ENCODE peak calls at places on chromosome 2, in ten cellular contexts. O is HCT116, I is cardiac fibroblast, R is right lobe of liver, W is A549, A is dorsolateral prefrontal cortex, H is A673, C is GM12864, N is brain microvascular endothelial cell, U is transverse colon. V is an unnamed sample.

GRCh38 chr2:149387411-149387810 is 57.0 kb downstream of the LYPD6 start:
- DNase-seq in O (no peak), I (no peak), R (no peak), W (no peak), A (no peak), H (no peak), C (no peak), N (no peak), U (no peak), V (no peak)

GRCh38 chr2:223100061-223100511 is 48.1 kb downstream of the KCNE4 start:
- DNase-seq in O (no peak), I (peak), R (no peak), W (no peak), A (no peak), H (no peak), C (no peak), N (peak), U (peak), V (no peak)

GRCh38 chr2:121810959-121811853 is 55.8 kb downstream of the TSN start:
- DNase-seq in O (peak), I (peak), R (no peak), W (peak), A (peak), H (peak), C (peak), N (peak), U (peak), V (peak)

GRCh38 chr2:10873790-10874437 is 37.8 kb upstream of the KCNF1 start:
- DNase-seq in O (no peak), I (no peak), R (no peak), W (no peak), A (no peak), H (peak), C (no peak), N (no peak), U (no peak), V (no peak)

GRCh38 chr2:221641181-221641871 is 69.2 kb upstream of the EPHA4 start:
- DNase-seq in O (no peak), I (no peak), R (no peak), W (no peak), A (no peak), H (peak), C (no peak), N (peak), U (no peak), V (no peak)

GRCh38 chr2:172260379-172260778 is 157.7 kb upstream of the DLX2 start:
- DNase-seq in O (no peak), I (no peak), R (no peak), W (no peak), A (no peak), H (no peak), C (no peak), N (no peak), U (no peak), V (no peak)

GRCh38 chr2:11698009-11698922 is 28.3 kb upstream of the NTSR2 start:
- DNase-seq in O (no peak), I (peak), R (no peak), W (no peak), A (no peak), H (no peak), C (no peak), N (peak), U (peak), V (peak)

GRCh38 chr2:177169810-177170514 is 42.6 kb upstream of the HNRNPA3 start:
- DNase-seq in O (no peak), I (no peak), R (no peak), W (no peak), A (no peak), H (no peak), C (peak), N (no peak), U (no peak), V (no peak)

GRCh38 chr2:44936275-44936674 is 5.2 kb upstream of the SIX3 start:
- DNase-seq in O (no peak), I (no peak), R (no peak), W (no peak), A (no peak), H (no peak), C (no peak), N (no peak), U (no peak), V (no peak)

GRCh38 chr2:226115832-226116200 is 683.8 kb downstream of the IRS1 start:
- DNase-seq in O (no peak), I (no peak), R (no peak), W (no peak), A (no peak), H (no peak), C (no peak), N (peak), U (no peak), V (no peak)

GRCh38 chr2:211877061-211877460 is 661.5 kb downstream of the ERBB4 start:
- DNase-seq in O (no peak), I (peak), R (no peak), W (no peak), A (no peak), H (no peak), C (no peak), N (peak), U (no peak), V (no peak)

GRCh38 chr2:233325814-233326213 is 18.2 kb downstream of the SAG start:
- DNase-seq in O (no peak), I (no peak), R (no peak), W (no peak), A (no peak), H (no peak), C (no peak), N (no peak), U (no peak), V (no peak)

GRCh38 chr2:233470007-233470687 is 96.4 kb downstream of the USP40 start:
- DNase-seq in O (no peak), I (peak), R (peak), W (no peak), A (peak), H (no peak), C (no peak), N (peak), U (peak), V (no peak)

GRCh38 chr2:215218587-215219577 is 80.5 kb upstream of the ABCA12 start:
- DNase-seq in O (no peak), I (peak), R (no peak), W (no peak), A (no peak), H (peak), C (no peak), N (no peak), U (no peak), V (no peak)

GRCh38 chr2:40371525-40372277 is 80.2 kb downstream of the SLC8A1 start:
- DNase-seq in O (no peak), I (peak), R (no peak), W (no peak), A (no peak), H (no peak), C (no peak), N (peak), U (peak), V (peak)

GRCh38 chr2:188659656-188660406 is 314.3 kb upstream of the COL3A1 start:
- DNase-seq in O (peak), I (peak), R (no peak), W (peak), A (no peak), H (peak), C (no peak), N (peak), U (no peak), V (no peak)

GRCh38 chr2:218066946-218067515 is 2.0 kb upstream of the RUFY4 start:
- DNase-seq in O (no peak), I (no peak), R (no peak), W (no peak), A (no peak), H (no peak), C (no peak), N (no peak), U (no peak), V (no peak)

GRCh38 chr2:95357717-95358280 is 44.7 kb upstream of the FAHD2A start:
- DNase-seq in O (no peak), I (no peak), R (peak), W (no peak), A (no peak), H (no peak), C (no peak), N (no peak), U (no peak), V (no peak)

DNA sequence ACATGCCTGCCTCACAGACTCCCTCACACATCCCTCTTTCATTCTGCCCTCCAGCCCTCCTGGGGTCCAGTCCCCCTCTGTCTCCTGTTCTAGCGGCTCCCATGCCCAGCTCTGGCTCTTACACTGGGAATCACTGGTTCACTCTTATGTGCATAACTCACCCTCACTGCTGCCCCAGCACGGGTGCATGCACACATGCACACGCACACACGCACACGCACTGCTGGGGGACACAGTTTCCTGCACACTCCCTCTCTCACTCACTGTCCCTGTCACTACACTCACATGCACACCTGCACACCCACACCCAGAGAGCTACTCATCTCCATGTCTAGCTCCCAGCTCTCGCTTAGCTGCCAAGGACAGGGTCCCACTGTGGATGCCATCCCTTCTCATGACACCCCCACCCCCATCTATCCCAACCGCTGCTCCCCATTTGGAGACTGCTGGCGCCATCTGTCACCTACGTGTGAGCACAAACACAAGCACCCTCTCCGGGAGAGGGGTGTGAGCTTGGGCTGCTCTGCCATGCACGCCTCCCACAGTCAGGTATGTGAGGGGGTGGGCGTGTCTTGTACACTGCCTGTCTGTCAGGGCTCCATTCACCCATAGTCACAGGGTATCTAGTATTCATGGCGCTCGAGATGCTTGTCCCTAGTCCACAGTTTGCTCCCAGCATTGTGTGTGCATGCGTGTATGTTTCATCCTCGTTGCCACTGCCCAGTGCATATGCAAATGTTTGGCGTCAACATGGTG is 1.8 kb downstream of the ASIC4 start:
- DNase-seq in O (no peak), I (no peak), R (no peak), W (no peak), A (no peak), H (no peak), C (no peak), N (no peak), U (no peak), V (no peak)
- H3K4me3 ChIP-seq in O (no peak), I (no peak), R (no peak), W (no peak), A (no peak), H (no peak), C (no peak), N (no peak), U (no peak), V (no peak)

GRCh38 chr2:160270571-160271113 is 70.6 kb upstream of the ITGB6 start:
- DNase-seq in O (no peak), I (peak), R (no peak), W (peak), A (no peak), H (no peak), C (no peak), N (no peak), U (no peak), V (no peak)
- TF ChIP-seq CTCF in O (no peak), I (no peak), R (no peak), W (no peak), A (no peak), H (no peak), C (no peak), N (peak), U (no peak), V (no peak)

DNA sequence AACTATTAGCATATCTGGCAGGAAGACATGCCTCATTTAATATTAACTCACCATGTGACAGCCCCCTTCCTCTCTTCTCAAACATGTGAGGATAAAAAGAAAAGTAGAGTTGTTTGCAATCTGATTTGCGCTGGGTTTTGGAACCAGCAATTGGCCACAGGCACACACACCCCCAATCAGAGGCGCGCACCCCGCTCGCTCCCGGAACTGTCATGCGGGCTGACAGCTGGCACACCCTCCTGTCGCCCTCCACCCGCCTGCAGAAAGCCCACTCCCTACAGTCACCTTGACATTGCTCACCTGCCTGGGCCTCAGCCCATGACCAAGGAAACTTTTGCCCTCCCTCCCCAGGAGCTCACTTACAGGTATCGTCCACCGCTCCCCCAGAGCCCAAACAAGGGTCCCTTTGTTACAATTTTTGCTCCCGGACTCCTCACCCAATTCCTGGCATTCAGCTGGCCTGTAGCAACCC is 1.1 kb downstream of the COBLL1 start:
- DNase-seq in O (no peak), I (peak), R (peak), W (peak), A (no peak), H (peak), C (no peak), N (no peak), U (peak), V (no peak)
- H3K4me3 ChIP-seq in O (peak), I (peak), R (peak), W (peak), A (peak), H (peak), C (no peak), N (peak), U (peak), V (peak)

GRCh38 chr2:75195076-75195691 is 4.1 kb downstream of the TACR1 start:
- DNase-seq in O (no peak), I (no peak), R (no peak), W (no peak), A (no peak), H (no peak), C (no peak), N (no peak), U (no peak), V (no peak)

GRCh38 chr2:75200140-75200985 is 1.0 kb upstream of the TACR1 start:
- DNase-seq in O (no peak), I (peak), R (peak), W (peak), A (peak), H (peak), C (no peak), N (no peak), U (peak), V (no peak)

GRCh38 chr2:75194184-75194868 is 5.0 kb downstream of the TACR1 start:
- DNase-seq in O (no peak), I (no peak), R (no peak), W (no peak), A (no peak), H (no peak), C (no peak), N (no peak), U (no peak), V (no peak)

GRCh38 chr2:75202359-75202758 is 3.0 kb upstream of the TACR1 start:
- DNase-seq in O (no peak), I (no peak), R (no peak), W (no peak), A (no peak), H (no peak), C (no peak), N (no peak), U (no peak), V (no peak)

DNA sequence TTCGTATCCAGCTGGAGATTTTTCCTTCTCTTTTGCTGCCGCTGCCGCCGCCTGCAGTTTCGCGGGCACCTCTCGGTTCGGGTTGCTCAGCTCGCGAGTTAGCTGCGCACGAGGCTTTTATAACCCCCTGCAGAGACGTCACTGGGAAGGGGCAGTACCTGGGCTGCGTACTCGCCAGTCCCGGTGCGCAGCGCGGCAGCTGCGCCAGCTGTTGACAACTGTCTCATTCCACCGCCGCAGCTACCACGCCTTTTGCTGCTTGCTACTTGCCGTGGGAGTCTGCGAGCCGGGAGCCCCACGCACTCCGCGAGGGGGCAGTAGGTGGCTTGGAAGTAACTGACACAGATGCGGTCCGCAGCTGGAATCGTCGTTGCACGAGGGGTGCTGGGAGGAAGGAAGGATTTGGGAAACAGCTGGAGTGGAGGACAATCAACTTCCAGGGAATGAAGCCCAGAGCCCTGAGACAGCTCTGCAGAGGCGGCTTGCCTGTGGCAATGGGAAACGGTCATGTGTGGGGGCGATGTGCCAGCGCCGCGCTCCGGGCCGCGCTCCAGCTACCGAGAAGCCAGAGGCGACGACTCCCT is at the start of gene TACR1:
- DNase-seq in O (no peak), I (peak), R (peak), W (peak), A (peak), H (peak), C (no peak), N (peak), U (peak), V (peak)
- TF ChIP-seq CTCF in O (no peak), I (peak), R (peak), W (peak), A (peak), H (peak), C (peak), N (peak), U (peak), V (peak)

DNA sequence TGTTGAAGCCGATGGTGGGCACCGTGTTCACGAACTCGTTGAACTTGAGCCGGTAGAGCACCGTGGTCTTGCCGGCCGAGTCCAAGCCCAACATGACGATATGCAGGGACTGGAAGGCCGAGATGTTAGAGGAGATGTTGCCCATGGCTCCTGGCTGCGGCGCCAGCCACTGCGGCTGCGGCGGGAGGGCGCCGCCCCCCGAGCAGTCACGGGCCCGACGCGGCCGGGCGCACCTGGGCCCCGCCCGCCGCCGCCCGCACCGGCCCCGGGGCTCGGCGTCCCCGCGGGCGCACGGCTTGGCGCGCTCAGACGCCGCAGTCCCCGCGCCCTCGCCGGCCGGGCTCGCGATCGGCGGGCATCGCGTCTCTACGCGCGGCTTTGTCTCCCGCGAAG is 443 bp downstream of the ARL4C start:
- DNase-seq in O (no peak), I (no peak), R (no peak), W (no peak), A (peak), H (peak), C (no peak), N (peak), U (peak), V (no peak)
- H3K4me3 ChIP-seq in O (peak), I (peak), R (peak), W (peak), A (peak), H (peak), C (peak), N (peak), U (peak), V (peak)